ENCODE peak calls at places on chromosomes 5 and 9, in seven cellular contexts. T is HFF-Myc, G is epithelial cell of esophagus, Z is kidney, X is cardiac fibroblast, C is astrocyte of the spinal cord, P is fibroblast of mammary gland. R is an unnamed sample.

GRCh38 chr5:160488394-160488943 is 66.8 kb downstream of the PTTG1 start:
- DNase-seq in T (no peak), G (no peak), Z (no peak), X (no peak), C (no peak), P (no peak), R (no peak)

GRCh38 chr9:123324767-123325183 is 31.2 kb upstream of the CRB2 start:
- DNase-seq in T (no peak), G (no peak), Z (no peak), X (no peak), C (no peak), P (no peak), R (no peak)

GRCh38 chr9:129549684-129550083 is 71.2 kb downstream of the C9orf50 start:
- DNase-seq in T (no peak), G (no peak), Z (peak), X (peak), C (peak), P (peak), R (no peak)

GRCh38 chr9:137880160-137880975 is 2.8 kb downstream of the CACNA1B start:
- DNase-seq in T (no peak), G (no peak), Z (no peak), X (no peak), C (no peak), P (no peak), R (no peak)

GRCh38 chr9:37905776-37906175 is 1.8 kb upstream of the SLC25A51 start:
- DNase-seq in T (no peak), G (no peak), Z (no peak), X (no peak), C (no peak), P (no peak), R (no peak)

GRCh38 chr5:143605403-143606005 is 202.0 kb upstream of the NR3C1 start:
- DNase-seq in T (no peak), G (no peak), Z (no peak), X (peak), C (no peak), P (peak), R (no peak)

GRCh38 chr5:134140530-134141201 is 26.2 kb downstream of the TCF7 start:
- DNase-seq in T (peak), G (peak), Z (peak), X (peak), C (peak), P (peak), R (no peak)

GRCh38 chr5:131589510-131590348 is 45.3 kb downstream of the RAPGEF6 start:
- DNase-seq in T (peak), G (peak), Z (no peak), X (peak), C (peak), P (peak), R (peak)

GRCh38 chr5:133155326-133155969 is 103.6 kb downstream of the HSPA4 start:
- DNase-seq in T (no peak), G (peak), Z (no peak), X (no peak), C (no peak), P (no peak), R (no peak)

GRCh38 chr5:33228149-33228548 is 212.6 kb upstream of the TARS1 start:
- DNase-seq in T (no peak), G (no peak), Z (no peak), X (no peak), C (no peak), P (no peak), R (no peak)

GRCh38 chr5:131532016-131532640 is 102.9 kb downstream of the RAPGEF6 start:
- DNase-seq in T (no peak), G (no peak), Z (no peak), X (no peak), C (no peak), P (peak), R (no peak)

GRCh38 chr9:38620483-38621433 is at the start of gene ANKRD18A:
- DNase-seq in T (peak), G (peak), Z (peak), X (peak), C (peak), P (peak), R (peak)

GRCh38 chr9:134661791-134662142 is 20.2 kb downstream of the COL5A1 start:
- DNase-seq in T (peak), G (no peak), Z (peak), X (no peak), C (no peak), P (peak), R (no peak)

GRCh38 chr9:105006514-105006913 is 78.6 kb upstream of the ABCA1 start:
- DNase-seq in T (no peak), G (no peak), Z (no peak), X (no peak), C (no peak), P (no peak), R (no peak)

GRCh38 chr5:75167345-75167744 is 69.3 kb downstream of the ANKRD31 start:
- DNase-seq in T (no peak), G (peak), Z (no peak), X (no peak), C (no peak), P (peak), R (no peak)

GRCh38 chr9:77587036-77587435 is 61.1 kb downstream of the GNA14 start:
- DNase-seq in T (no peak), G (no peak), Z (no peak), X (peak), C (no peak), P (no peak), R (no peak)

GRCh38 chr5:151123897-151124751 is 33.5 kb downstream of the ANXA6 start:
- DNase-seq in T (no peak), G (peak), Z (peak), X (peak), C (peak), P (peak), R (no peak)

GRCh38 chr5:127700237-127700766 is 2.9 kb upstream of the CCDC192 start:
- DNase-seq in T (no peak), G (no peak), Z (no peak), X (no peak), C (no peak), P (no peak), R (no peak)

GRCh38 chr5:107092695-107093094 is 578.0 kb downstream of the EFNA5 start:
- DNase-seq in T (no peak), G (peak), Z (no peak), X (no peak), C (no peak), P (peak), R (no peak)

GRCh38 chr9:112059145-112059979 is 115.7 kb downstream of the SUSD1 start:
- DNase-seq in T (peak), G (peak), Z (peak), X (peak), C (peak), P (peak), R (peak)

GRCh38 chr9:37859043-37859442 is 44.9 kb downstream of the SLC25A51 start:
- DNase-seq in T (no peak), G (peak), Z (no peak), X (peak), C (peak), P (peak), R (no peak)

GRCh38 chr9:3059781-3060468 is 216.0 kb upstream of the PUM3 start:
- DNase-seq in T (no peak), G (peak), Z (no peak), X (no peak), C (no peak), P (no peak), R (no peak)

GRCh38 chr5:55634866-55635265 is 77.3 kb downstream of the SLC38A9 start:
- DNase-seq in T (no peak), G (peak), Z (no peak), X (no peak), C (no peak), P (no peak), R (no peak)

GRCh38 chr9:137156567-137157375 is 13.1 kb downstream of the LRRC26 start:
- DNase-seq in T (no peak), G (peak), Z (no peak), X (peak), C (peak), P (peak), R (no peak)

GRCh38 chr9:126235350-126235740 is 91.3 kb upstream of the MVB12B start:
- DNase-seq in T (no peak), G (no peak), Z (no peak), X (no peak), C (no peak), P (no peak), R (no peak)

GRCh38 chr5:96687812-96688453 is 25.8 kb downstream of the CAST start:
- DNase-seq in T (no peak), G (peak), Z (no peak), X (peak), C (peak), P (peak), R (no peak)

GRCh38 chr5:67118050-67118620 is 78.5 kb downstream of the CD180 start:
- DNase-seq in T (no peak), G (no peak), Z (no peak), X (no peak), C (no peak), P (no peak), R (no peak)

GRCh38 chr5:156693113-156693512 is 157.0 kb upstream of the PPP1R2B start:
- DNase-seq in T (no peak), G (no peak), Z (no peak), X (no peak), C (no peak), P (no peak), R (no peak)

GRCh38 chr5:128038641-128039040 is 44.9 kb upstream of the SLC12A2 start:
- DNase-seq in T (no peak), G (peak), Z (no peak), X (peak), C (peak), P (peak), R (no peak)

GRCh38 chr5:91101777-91102379 is 281.2 kb downstream of the ARRDC3 start:
- DNase-seq in T (peak), G (peak), Z (peak), X (peak), C (peak), P (peak), R (peak)

GRCh38 chr9:107242073-107243063 is 40.7 kb upstream of the RAD23B start:
- DNase-seq in T (no peak), G (peak), Z (no peak), X (no peak), C (peak), P (peak), R (no peak)

GRCh38 chr9:137317979-137318511 is 16.0 kb upstream of the NRARP start:
- DNase-seq in T (no peak), G (no peak), Z (peak), X (no peak), C (no peak), P (no peak), R (no peak)

GRCh38 chr5:181047921-181048320 is 7.9 kb downstream of the BTNL9 start:
- DNase-seq in T (no peak), G (no peak), Z (no peak), X (no peak), C (no peak), P (no peak), R (no peak)

GRCh38 chr5:168464641-168465040 is 21.6 kb upstream of the RARS1 start:
- DNase-seq in T (no peak), G (no peak), Z (no peak), X (no peak), C (no peak), P (no peak), R (no peak)

GRCh38 chr9:96553070-96553469 is 66.6 kb downstream of the CDC14B start:
- DNase-seq in T (no peak), G (peak), Z (no peak), X (peak), C (peak), P (peak), R (peak)

GRCh38 chr5:124923131-124923530 is 176.7 kb upstream of the ZNF608 start:
- DNase-seq in T (no peak), G (peak), Z (no peak), X (peak), C (peak), P (peak), R (no peak)

GRCh38 chr9:130755377-130756007 is 61.9 kb downstream of the EXOSC2 start:
- DNase-seq in T (no peak), G (no peak), Z (peak), X (no peak), C (no peak), P (no peak), R (no peak)

GRCh38 chr5:60699549-60700346 is at the start of gene DEPDC1B:
- DNase-seq in T (peak), G (peak), Z (peak), X (peak), C (peak), P (peak), R (no peak)
- TF ChIP-seq CTCF in T (peak), G (peak), Z (no peak), X (peak), C (peak), P (peak), R (peak)

GRCh38 chr9:69380301-69380700 is 55.3 kb downstream of the ENTREP1 start:
- DNase-seq in T (no peak), G (no peak), Z (no peak), X (no peak), C (peak), P (no peak), R (no peak)

GRCh38 chr9:69376651-69377050 is 51.6 kb downstream of the ENTREP1 start:
- DNase-seq in T (peak), G (peak), Z (no peak), X (peak), C (peak), P (peak), R (peak)

GRCh38 chr9:69379250-69379982 is 54.4 kb downstream of the ENTREP1 start:
- DNase-seq in T (no peak), G (peak), Z (no peak), X (peak), C (peak), P (peak), R (no peak)

GRCh38 chr9:69377291-69377690 is 52.3 kb downstream of the ENTREP1 start:
- DNase-seq in T (no peak), G (no peak), Z (no peak), X (no peak), C (no peak), P (no peak), R (no peak)

DNA sequence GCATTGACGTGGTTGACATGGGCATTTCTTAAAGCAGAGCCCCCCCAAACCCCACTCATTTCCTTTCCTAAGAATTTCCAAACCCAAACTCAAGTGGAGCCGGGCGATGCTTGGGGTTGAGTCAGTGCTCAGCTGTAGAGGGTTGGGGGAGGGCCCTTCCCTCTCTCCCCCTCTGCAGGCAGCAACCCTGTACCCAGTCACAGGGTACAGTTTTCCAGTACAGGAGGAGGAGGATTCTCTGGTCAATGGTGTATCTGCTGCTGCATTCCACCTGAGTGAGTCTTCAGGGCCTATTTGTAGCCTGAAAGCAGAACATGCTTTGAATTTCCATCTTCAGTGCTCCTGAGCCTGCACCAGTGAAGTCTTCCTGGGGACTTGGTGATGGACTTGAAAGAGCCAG is 55.8 kb downstream of the ENTREP1 start:
- DNase-seq in T (no peak), G (peak), Z (no peak), X (no peak), C (peak), P (peak), R (no peak)
- H3K4me3 ChIP-seq in T (no peak), G (no peak), Z (no peak), X (no peak), C (no peak), P (no peak), R (no peak)

GRCh38 chr5:135623186-135623715 is 44.5 kb upstream of the CXCL14 start:
- DNase-seq in T (no peak), G (no peak), Z (no peak), X (no peak), C (no peak), P (no peak), R (no peak)

GRCh38 chr5:135626636-135627035 is 47.8 kb upstream of the CXCL14 start:
- DNase-seq in T (no peak), G (no peak), Z (no peak), X (no peak), C (no peak), P (no peak), R (no peak)

GRCh38 chr5:135625486-135625885 is 46.7 kb upstream of the CXCL14 start:
- DNase-seq in T (no peak), G (no peak), Z (no peak), X (no peak), C (no peak), P (no peak), R (no peak)

GRCh38 chr5:135625961-135626360 is 47.2 kb upstream of the CXCL14 start:
- DNase-seq in T (no peak), G (no peak), Z (no peak), X (no peak), C (no peak), P (no peak), R (no peak)

GRCh38 chr5:135625061-135625460 is 46.3 kb upstream of the CXCL14 start:
- DNase-seq in T (no peak), G (no peak), Z (no peak), X (no peak), C (no peak), P (no peak), R (no peak)
- TF ChIP-seq CTCF in T (no peak), G (no peak), Z (no peak), X (no peak), C (no peak), P (no peak), R (no peak)

DNA sequence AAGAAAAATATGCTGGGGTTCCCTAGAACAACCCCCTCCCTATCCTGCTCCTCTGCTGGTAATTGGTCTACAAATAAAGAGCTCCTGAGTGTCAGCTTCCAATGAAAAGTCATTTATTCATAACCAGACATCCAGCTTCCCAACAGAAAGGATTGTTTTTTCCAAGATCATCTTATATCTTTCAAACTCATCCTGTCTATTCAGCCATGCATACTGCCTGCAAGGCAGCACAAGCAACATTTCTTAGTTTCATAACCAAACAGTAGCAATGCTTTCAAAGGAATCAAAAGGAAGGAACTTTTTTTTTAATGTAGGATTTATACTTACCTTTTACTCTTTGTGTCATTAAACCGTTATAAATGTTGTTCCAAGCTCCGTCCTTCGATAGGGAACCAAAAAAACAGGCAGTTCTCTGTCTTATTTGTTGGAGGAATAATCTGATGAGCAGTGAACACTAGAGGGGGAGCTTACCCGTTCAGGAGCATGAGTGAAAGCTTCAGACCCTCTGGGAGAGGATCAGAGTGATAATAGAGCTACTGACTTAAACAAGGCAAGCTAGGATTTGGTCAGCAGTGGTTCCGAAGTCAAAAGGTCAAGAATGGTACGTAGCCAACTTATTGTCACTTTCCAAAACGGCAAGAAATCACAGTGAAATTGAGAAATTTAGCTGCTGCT is 893.1 kb downstream of the NR2F1-AS1 start:
- DNase-seq in T (peak), G (peak), Z (no peak), X (peak), C (peak), P (peak), R (no peak)
- H3K4me3 ChIP-seq in T (no peak), G (no peak), Z (peak), X (no peak), C (no peak), P (no peak), R (peak)

DNA sequence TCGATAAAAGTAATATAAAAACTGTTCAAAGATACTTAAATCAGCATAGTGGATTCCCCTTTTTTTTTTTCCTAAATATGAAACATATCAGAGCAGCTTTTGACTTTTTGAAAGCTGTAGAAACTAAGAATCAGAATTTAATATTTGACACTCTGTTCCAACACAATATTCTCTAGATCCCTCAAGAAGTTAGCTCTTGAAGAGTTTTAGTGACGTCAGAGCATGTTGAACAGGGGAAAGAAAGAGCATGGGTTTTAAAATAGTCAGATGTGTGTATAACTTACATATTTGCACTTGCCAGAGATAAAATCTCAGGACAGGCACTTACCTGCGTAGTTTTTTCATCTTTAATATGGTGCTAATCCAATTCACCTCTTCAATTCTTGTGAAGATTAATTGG is 75.2 kb upstream of the FBXL7 start:
- DNase-seq in T (no peak), G (no peak), Z (no peak), X (no peak), C (no peak), P (no peak), R (no peak)
- TF ChIP-seq CTCF in T (no peak), G (no peak), Z (no peak), X (no peak), C (no peak), P (no peak), R (no peak)

GRCh38 chr9:135760465-135760864 is 58.5 kb downstream of the KCNT1 start:
- DNase-seq in T (no peak), G (no peak), Z (no peak), X (no peak), C (no peak), P (no peak), R (no peak)
- H3K4me3 ChIP-seq in T (no peak), G (no peak), Z (no peak), X (no peak), C (no peak), P (no peak), R (no peak)

GRCh38 chr5:76763136-76763535 is 47.2 kb downstream of the F2R start:
- DNase-seq in T (no peak), G (peak), Z (no peak), X (no peak), C (no peak), P (no peak), R (no peak)
- TF ChIP-seq CTCF in T (no peak), G (no peak), Z (no peak), X (no peak), C (no peak), P (no peak), R (no peak)

GRCh38 chr5:5046680-5047502 is 93.2 kb upstream of the ADAMTS16 start:
- DNase-seq in T (no peak), G (no peak), Z (no peak), X (no peak), C (no peak), P (no peak), R (no peak)
- H3K4me3 ChIP-seq in T (no peak), G (no peak), Z (no peak), X (no peak), C (no peak), P (no peak), R (no peak)

DNA sequence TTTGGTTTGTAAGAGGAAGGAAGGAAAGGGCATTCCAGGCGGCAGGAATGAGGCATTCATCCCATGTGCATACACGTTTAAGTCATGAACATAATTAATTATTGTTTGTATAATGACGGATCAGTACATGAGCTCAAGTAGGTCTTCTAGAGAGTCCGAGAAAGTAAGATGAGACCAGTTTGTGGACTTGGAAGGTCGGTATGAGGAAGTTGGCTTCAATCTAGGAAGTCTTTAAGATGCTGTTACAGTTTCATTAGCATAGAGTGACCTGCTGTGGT is 2.1 kb downstream of the GTF3C4 start:
- DNase-seq in T (no peak), G (peak), Z (no peak), X (no peak), C (no peak), P (peak), R (no peak)
- TF ChIP-seq CTCF in T (no peak), G (peak), Z (no peak), X (no peak), C (no peak), P (no peak), R (peak)